ENCODE peak calls at places on chromosomes 4 and X, in eight cellular contexts. D, L, U, F, J, N, M and X are unnamed samples.

GRCh38 chrX:125826080-125826479 is 340.0 kb downstream of the DCAF12L2 start:
- ATAC-seq in D (no peak), L (no peak), U (no peak), F (no peak), J (no peak), N (no peak), M (no peak), X (no peak)

GRCh38 chrX:42546800-42547199 is 231.2 kb downstream of the PPP1R2C start:
- ATAC-seq in D (no peak), L (no peak), U (no peak), F (no peak), J (no peak), N (no peak), M (no peak), X (no peak)

GRCh38 chrX:46770006-46770816 is 11.3 kb upstream of the SLC9A7 start:
- ATAC-seq in D (no peak), L (no peak), U (no peak), F (no peak), J (no peak), N (no peak), M (no peak), X (no peak)

GRCh38 chr4:121168865-121169281 is 4.8 kb upstream of the TNIP3 start:
- ATAC-seq in D (no peak), L (peak), U (peak), F (no peak), J (peak), N (peak), M (no peak), X (no peak)

GRCh38 chr4:42736538-42736937 is 79.6 kb upstream of the ATP8A1 start:
- ATAC-seq in D (no peak), L (no peak), U (no peak), F (no peak), J (no peak), N (peak), M (no peak), X (no peak)

GRCh38 chr4:182885022-182885737 is 32.0 kb downstream of the DCTD start:
- ATAC-seq in D (no peak), L (no peak), U (no peak), F (no peak), J (no peak), N (no peak), M (no peak), X (no peak)

GRCh38 chr4:185787926-185788679 is 23.9 kb downstream of the SORBS2 start:
- ATAC-seq in D (no peak), L (peak), U (no peak), F (no peak), J (no peak), N (no peak), M (peak), X (no peak)

GRCh38 chr4:159163522-159163921 is 60.6 kb downstream of the RAPGEF2 start:
- ATAC-seq in D (no peak), L (no peak), U (no peak), F (no peak), J (no peak), N (no peak), M (no peak), X (no peak)

GRCh38 chr4:98959411-98959810 is 30.5 kb upstream of the EIF4E start:
- ATAC-seq in D (no peak), L (no peak), U (no peak), F (no peak), J (no peak), N (no peak), M (no peak), X (no peak)

GRCh38 chrX:20361081-20361889 is 94.6 kb upstream of the RPS6KA3 start:
- ATAC-seq in D (no peak), L (no peak), U (no peak), F (no peak), J (peak), N (peak), M (peak), X (peak)

GRCh38 chrX:40449956-40450701 is 130.6 kb upstream of the ATP6AP2 start:
- ATAC-seq in D (no peak), L (no peak), U (no peak), F (no peak), J (no peak), N (peak), M (no peak), X (no peak)

GRCh38 chr4:10079951-10080873 is 36.4 kb downstream of the WDR1 start:
- ATAC-seq in D (no peak), L (peak), U (no peak), F (no peak), J (peak), N (no peak), M (no peak), X (no peak)

GRCh38 chr4:2432991-2433530 is 14.3 kb downstream of the CFAP99 start:
- ATAC-seq in D (no peak), L (peak), U (no peak), F (no peak), J (no peak), N (no peak), M (no peak), X (no peak)

GRCh38 chrX:18377802-18378201 is 23.3 kb upstream of the SCML2 start:
- ATAC-seq in D (peak), L (no peak), U (peak), F (no peak), J (no peak), N (peak), M (peak), X (peak)

GRCh38 chr4:42172921-42173320 is 20.5 kb upstream of the BEND4 start:
- ATAC-seq in D (no peak), L (no peak), U (no peak), F (no peak), J (no peak), N (no peak), M (no peak), X (no peak)

GRCh38 chr4:98571161-98571786 is 87.1 kb downstream of the TSPAN5 start:
- ATAC-seq in D (no peak), L (no peak), U (no peak), F (no peak), J (no peak), N (no peak), M (no peak), X (no peak)

GRCh38 chr4:125620066-125620850 is 305.5 kb downstream of the FAT4 start:
- ATAC-seq in D (no peak), L (no peak), U (no peak), F (no peak), J (no peak), N (no peak), M (no peak), X (no peak)

GRCh38 chrX:101097546-101098453 is at the start of gene CENPI:
- ATAC-seq in D (peak), L (peak), U (peak), F (peak), J (peak), N (peak), M (peak), X (peak)

GRCh38 chr4:144343143-144343755 is 202.7 kb upstream of the GYPA start:
- ATAC-seq in D (no peak), L (no peak), U (no peak), F (no peak), J (no peak), N (no peak), M (no peak), X (no peak)

GRCh38 chrX:74118503-74118902 is 185.5 kb upstream of the ZCCHC13 start:
- ATAC-seq in D (peak), L (no peak), U (no peak), F (no peak), J (no peak), N (no peak), M (no peak), X (no peak)

GRCh38 chr4:119266153-119266552 is 53.6 kb downstream of the USP53 start:
- ATAC-seq in D (no peak), L (no peak), U (no peak), F (no peak), J (no peak), N (no peak), M (no peak), X (no peak)

GRCh38 chrX:136198010-136198409 is 50.7 kb downstream of the FHL1 start:
- ATAC-seq in D (no peak), L (no peak), U (no peak), F (no peak), J (no peak), N (peak), M (no peak), X (no peak)
- H3K27ac ChIP-seq in D (no peak), L (peak), U (no peak), F (no peak), J (no peak), N (no peak), M (no peak), X (peak)

DNA sequence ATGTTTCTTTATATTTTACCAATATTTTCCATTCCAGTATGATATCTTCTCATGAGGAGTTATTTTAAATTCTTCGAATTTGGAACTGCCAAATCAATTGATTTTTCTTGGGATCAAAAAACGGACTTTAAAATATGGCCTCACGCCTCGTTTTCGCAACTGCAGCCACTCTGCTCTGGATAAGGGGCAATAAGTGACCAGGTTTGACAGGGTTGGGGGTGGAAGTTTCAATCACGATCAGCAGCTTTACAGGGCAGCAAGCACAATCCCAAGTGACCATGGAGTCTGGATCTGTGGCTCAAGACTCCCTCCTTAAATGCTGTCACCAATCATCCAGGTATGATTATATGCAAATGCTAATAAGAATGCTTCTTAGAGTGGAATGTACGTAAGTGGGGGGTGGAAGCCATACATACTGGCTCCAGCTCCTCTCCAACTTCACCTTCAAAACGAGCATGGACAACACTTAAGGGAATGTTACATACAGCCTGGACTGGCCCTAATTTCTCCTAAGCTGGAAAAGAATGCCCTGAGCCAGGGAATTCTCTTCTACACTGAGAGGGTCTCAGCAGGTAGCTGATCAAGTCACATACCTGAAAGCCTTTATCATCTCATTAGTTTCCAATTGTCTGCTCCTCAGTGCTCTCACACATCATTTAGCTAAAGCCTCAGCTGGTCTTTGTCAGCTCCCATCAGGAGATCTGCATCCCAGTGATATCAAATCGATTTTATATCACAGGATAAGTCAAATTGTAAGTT is 176.9 kb upstream of the DCAF8L1 start:
- ATAC-seq in D (no peak), L (no peak), U (no peak), F (no peak), J (no peak), N (no peak), M (no peak), X (no peak)
- H3K4me3 ChIP-seq in D (no peak), L (no peak), U (no peak), F (no peak), J (no peak), N (no peak), M (no peak), X (no peak)

DNA sequence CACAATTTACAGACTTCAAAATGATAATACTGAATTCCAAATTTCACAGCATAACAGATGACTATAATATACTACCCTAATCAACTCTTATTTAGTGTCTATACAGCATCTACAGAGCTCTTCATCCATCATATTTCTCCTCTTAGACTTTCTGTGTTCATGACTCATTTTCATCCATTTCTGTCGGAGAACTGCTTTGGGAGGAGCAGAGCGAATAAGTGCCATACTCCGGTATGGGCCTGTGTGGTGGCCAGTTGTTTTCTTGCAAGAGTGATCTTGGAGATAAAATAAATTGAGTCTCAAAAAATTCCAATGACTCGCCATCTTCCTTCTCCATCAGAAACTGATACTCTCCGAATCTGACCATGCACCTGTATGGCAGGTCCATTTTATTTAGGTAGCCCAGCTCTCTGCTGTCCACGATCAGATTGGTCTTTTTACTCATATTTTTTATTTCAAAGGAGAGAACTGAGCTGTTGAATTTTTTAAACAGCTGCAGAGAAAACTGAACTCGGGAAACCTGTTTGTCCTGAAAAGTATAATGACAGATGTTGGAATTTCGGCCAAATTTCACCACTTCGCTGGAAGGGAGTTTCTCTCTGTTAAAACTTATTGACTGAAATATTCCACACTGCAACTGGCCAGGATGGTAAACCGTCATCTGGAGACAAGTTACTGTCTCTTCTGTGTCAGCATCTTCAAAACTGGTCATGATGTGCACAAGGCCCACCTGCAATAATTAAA is 7.8 kb downstream of the TIFA start:
- ATAC-seq in D (no peak), L (no peak), U (no peak), F (no peak), J (no peak), N (no peak), M (peak), X (no peak)
- H3K27ac ChIP-seq in D (no peak), L (no peak), U (no peak), F (no peak), J (no peak), N (no peak), M (no peak), X (no peak)

GRCh38 chr4:156803056-156803455 is 168.5 kb downstream of the PDGFC start:
- ATAC-seq in D (no peak), L (no peak), U (no peak), F (no peak), J (no peak), N (no peak), M (no peak), X (no peak)
- H3K4me3 ChIP-seq in D (no peak), L (no peak), U (no peak), F (no peak), J (no peak), N (no peak), M (no peak), X (no peak)

DNA sequence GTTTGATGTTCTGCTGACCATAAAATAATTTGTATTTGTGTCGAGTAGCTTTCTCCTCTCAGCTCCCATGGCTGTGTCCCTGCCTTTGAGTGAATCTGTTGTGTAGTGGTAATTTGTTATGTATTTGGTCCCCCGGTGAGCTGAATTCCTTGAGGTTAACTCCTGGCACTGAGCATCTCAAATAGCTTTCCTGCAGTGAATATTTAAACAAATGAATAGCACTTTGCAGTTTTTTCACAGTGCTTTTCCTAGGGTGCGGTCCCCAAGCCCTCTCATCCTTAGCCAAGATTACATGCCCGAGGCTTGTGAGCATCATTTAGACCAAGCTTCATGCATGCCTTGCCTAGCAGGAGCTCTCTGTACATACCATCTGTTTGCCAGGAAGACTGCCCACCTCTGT is 74.2 kb downstream of the CLDN34 start:
- ATAC-seq in D (no peak), L (no peak), U (no peak), F (no peak), J (no peak), N (peak), M (no peak), X (no peak)
- H3K27ac ChIP-seq in D (no peak), L (no peak), U (no peak), F (no peak), J (no peak), N (no peak), M (no peak), X (peak)

DNA sequence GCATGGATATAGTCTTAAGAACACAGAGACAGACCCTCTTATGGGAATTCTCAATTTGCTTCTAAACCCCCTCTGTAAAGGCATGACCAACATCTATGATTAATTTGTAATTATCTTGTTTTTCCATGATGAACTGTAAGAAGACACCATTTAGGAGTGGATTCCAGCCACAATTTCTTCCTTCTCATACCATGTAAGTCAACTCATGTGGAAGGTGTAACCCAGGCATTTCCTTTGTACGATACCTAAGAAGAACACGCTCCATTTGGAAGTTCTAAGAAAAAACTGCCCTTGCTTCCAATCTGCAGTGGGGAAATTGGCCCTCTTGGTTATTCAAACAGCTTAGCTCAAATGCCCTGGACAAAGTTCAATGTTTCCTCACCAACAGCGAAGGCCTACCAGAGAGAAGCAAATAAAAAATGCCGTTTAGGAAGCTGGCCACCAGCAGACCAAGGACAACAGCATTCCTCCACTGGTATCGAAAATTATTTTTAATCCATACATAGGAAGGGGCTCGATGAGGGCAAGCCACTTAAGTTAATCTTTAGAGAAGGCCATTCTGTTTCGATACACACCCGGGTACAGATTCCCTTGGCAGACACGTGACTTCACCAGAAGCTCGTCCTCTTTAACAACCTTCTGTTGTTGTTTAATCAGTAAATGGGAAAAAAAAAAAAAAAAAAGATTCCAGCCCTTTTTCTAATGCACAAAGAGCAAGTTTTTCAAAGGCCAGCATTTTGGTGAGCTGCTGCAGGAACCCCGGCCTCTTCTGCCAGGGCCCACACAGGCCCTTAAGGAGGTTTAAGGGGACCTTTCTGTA is 2.6 kb downstream of the DHRSX start:
- ATAC-seq in D (no peak), L (peak), U (no peak), F (peak), J (peak), N (no peak), M (peak), X (no peak)
- H3K4me3 ChIP-seq in D (no peak), L (peak), U (no peak), F (no peak), J (peak), N (peak), M (peak), X (peak)

GRCh38 chr4:11904991-11905760 is 476.5 kb upstream of the HS3ST1 start:
- ATAC-seq in D (no peak), L (peak), U (peak), F (peak), J (peak), N (no peak), M (no peak), X (no peak)
- H3K27ac ChIP-seq in D (no peak), L (no peak), U (peak), F (no peak), J (peak), N (peak), M (no peak), X (peak)

GRCh38 chr4:3873446-3874415 is 107.5 kb downstream of the ADRA2C start:
- ATAC-seq in D (peak), L (no peak), U (no peak), F (no peak), J (no peak), N (no peak), M (no peak), X (no peak)

GRCh38 chr4:3871181-3871852 is 105.1 kb downstream of the ADRA2C start:
- ATAC-seq in D (no peak), L (no peak), U (no peak), F (no peak), J (no peak), N (no peak), M (peak), X (no peak)

GRCh38 chr4:3872834-3873313 is 106.7 kb downstream of the ADRA2C start:
- ATAC-seq in D (no peak), L (no peak), U (no peak), F (no peak), J (no peak), N (no peak), M (no peak), X (no peak)

GRCh38 chr4:3870567-3870962 is 104.4 kb downstream of the ADRA2C start:
- ATAC-seq in D (no peak), L (no peak), U (no peak), F (no peak), J (no peak), N (no peak), M (no peak), X (no peak)

DNA sequence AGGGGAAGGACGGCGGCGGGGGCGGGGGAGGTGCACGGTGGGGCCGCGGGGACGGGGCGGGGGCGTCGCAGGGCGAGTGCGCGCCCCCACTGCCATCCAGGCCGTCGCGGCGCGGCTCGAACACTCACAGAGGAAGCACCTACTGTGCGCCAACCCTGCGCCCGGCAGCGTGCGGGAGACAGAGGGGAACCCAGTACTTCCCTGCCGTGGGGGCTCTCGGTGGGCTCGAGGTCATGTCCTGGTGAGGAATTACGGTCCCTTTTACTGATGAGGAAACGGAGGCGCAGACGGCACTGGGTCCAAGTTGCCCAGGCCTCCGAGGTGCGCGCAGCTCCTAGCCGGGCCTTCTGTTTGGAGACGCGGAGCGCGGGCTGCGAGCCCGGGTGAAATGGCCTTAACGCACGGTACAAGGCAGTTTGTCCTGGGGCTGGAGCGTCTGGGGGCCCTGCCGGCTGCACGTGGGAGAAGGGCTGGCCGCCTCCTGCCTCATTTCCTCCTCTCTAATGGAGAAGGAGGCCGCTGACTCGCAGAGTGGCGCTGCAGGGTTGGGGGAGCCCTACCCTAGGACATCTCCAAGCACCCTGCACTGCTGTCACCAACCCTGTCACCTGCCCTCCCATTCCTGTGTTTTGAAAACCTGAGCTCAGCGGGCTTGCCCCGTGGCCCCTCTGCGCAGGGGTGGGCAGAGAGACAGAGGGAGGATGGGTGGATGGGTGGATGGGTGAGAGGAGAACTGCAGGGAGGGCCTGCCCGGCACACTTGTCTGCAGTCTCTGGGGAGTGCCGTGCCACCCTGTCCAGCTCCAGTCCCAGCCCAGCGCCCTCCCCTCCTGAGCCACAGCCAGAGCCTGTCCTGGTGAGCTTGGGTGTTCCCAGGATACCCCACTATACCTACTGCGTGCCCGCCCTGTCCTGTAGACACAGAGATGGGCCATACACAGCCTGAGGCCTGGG is 106.0 kb downstream of the ADRA2C start:
- ATAC-seq in D (no peak), L (no peak), U (no peak), F (no peak), J (no peak), N (peak), M (no peak), X (no peak)
- H3K4me3 ChIP-seq in D (no peak), L (no peak), U (no peak), F (no peak), J (no peak), N (no peak), M (no peak), X (no peak)